ENCODE peak calls at places on chromosomes 5 and 9, in ten cellular contexts. P, X, V, I, L, S, D, C, J and N are unnamed samples.

GRCh38 chr5:172743112-172743959 is 27.7 kb downstream of the DUSP1 start:
- DNase-seq in P (no peak), X (no peak), V (no peak), I (no peak), L (no peak), S (no peak), D (no peak), C (no peak), J (no peak), N (no peak)

GRCh38 chr5:154005648-154006047 is 33.1 kb downstream of the FAM114A2 start:
- DNase-seq in P (no peak), X (no peak), V (no peak), I (no peak), L (no peak), S (no peak), D (no peak), C (no peak), J (no peak), N (no peak)

GRCh38 chr5:167294861-167295685 is 996.4 kb upstream of the WWC1 start:
- DNase-seq in P (no peak), X (no peak), V (no peak), I (peak; percentile 92), L (no peak), S (no peak), D (no peak), C (peak; percentile 57), J (peak; percentile 91), N (no peak)

GRCh38 chr9:89738137-89738932 is 133.5 kb downstream of the GADD45G start:
- DNase-seq in P (no peak), X (no peak), V (no peak), I (no peak), L (peak; percentile 51), S (no peak), D (no peak), C (no peak), J (no peak), N (no peak)

GRCh38 chr5:110297152-110297670 is 429.3 kb downstream of the TMEM232 start:
- DNase-seq in P (no peak), X (no peak), V (no peak), I (no peak), L (no peak), S (no peak), D (no peak), C (no peak), J (no peak), N (no peak)

GRCh38 chr5:136067422-136067821 is 38.6 kb downstream of the TGFBI start:
- DNase-seq in P (no peak), X (no peak), V (no peak), I (no peak), L (no peak), S (no peak), D (no peak), C (no peak), J (no peak), N (no peak)

GRCh38 chr5:75601567-75601966 is 9.7 kb upstream of the ANKDD1B start:
- DNase-seq in P (no peak), X (no peak), V (no peak), I (no peak), L (no peak), S (no peak), D (no peak), C (no peak), J (no peak), N (no peak)

GRCh38 chr5:105806601-105807000 is 1864.1 kb downstream of the EFNA5 start:
- DNase-seq in P (no peak), X (no peak), V (no peak), I (peak; percentile 3), L (no peak), S (no peak), D (no peak), C (no peak), J (no peak), N (no peak)

GRCh38 chr5:39992617-39993203 is 567.9 kb upstream of the DAB2 start:
- DNase-seq in P (no peak), X (no peak), V (no peak), I (no peak), L (no peak), S (no peak), D (no peak), C (peak; percentile 41), J (peak; percentile 14), N (no peak)

GRCh38 chr5:177455036-177455660 is 8.5 kb downstream of the PRR7 start:
- DNase-seq in P (peak; percentile 93), X (peak; percentile 78), V (no peak), I (peak; percentile 49), L (peak; percentile 95), S (peak; percentile 84), D (peak; percentile 93), C (peak; percentile 82), J (peak; percentile 49), N (peak; percentile 80)

GRCh38 chr9:136418182-136419091 is 8.0 kb downstream of the PMPCA start:
- DNase-seq in P (no peak), X (no peak), V (no peak), I (no peak), L (no peak), S (no peak), D (peak; percentile 17), C (no peak), J (no peak), N (no peak)

GRCh38 chr9:110641350-110641749 is 27.2 kb upstream of the MUSK start:
- DNase-seq in P (no peak), X (no peak), V (no peak), I (peak; percentile 36), L (no peak), S (no peak), D (no peak), C (peak; percentile 89), J (peak; percentile 50), N (no peak)

GRCh38 chr9:110640736-110641135 is 27.9 kb upstream of the MUSK start:
- DNase-seq in P (no peak), X (no peak), V (no peak), I (peak; percentile 40), L (no peak), S (no peak), D (no peak), C (peak; percentile 58), J (no peak), N (no peak)

GRCh38 chr9:110635589-110635988 is 33.0 kb upstream of the MUSK start:
- DNase-seq in P (no peak), X (no peak), V (no peak), I (no peak), L (no peak), S (no peak), D (no peak), C (no peak), J (no peak), N (no peak)

GRCh38 chr9:110638381-110638954 is 30.1 kb upstream of the MUSK start:
- DNase-seq in P (no peak), X (no peak), V (no peak), I (no peak), L (no peak), S (no peak), D (no peak), C (peak; percentile 64), J (peak; percentile 70), N (no peak)
- TF ChIP-seq CTCF in P (peak; percentile 49), X (no peak), V (no peak), I (peak; percentile 21), L (peak; percentile 28), S (peak; percentile 68), D (peak; percentile 12), C (peak; percentile 59), J (peak; percentile 43), N (peak; percentile 56)

DNA sequence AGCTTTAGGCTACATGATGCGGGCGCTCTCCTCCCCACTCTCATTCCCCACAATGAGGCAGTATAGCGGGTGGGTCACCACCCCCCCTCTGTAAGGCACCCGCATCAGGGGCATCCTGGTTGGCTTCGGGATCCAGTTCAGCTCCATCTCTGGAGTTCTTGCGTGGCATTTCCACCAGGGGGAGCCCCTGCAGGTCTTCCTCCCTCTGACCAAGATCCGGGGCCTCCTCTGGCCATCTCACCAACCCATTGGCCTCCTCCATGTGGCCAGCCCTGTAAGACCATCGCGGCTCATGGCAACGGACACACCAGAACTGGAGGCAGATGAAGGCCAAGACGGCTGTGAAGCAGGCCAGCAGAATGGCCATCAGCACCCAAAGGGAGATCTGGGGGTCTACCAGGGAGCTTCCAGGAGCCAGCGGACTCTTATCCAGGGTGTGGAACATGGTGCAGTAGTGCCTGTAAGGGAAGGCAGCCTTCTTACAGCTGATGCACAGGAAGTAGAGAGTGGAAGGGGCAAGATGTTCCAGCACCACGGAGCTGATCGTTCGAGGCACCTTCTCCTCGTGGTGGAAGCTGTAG is 77.0 kb downstream of the CYFIP2 start:
- DNase-seq in P (no peak), X (no peak), V (no peak), I (no peak), L (no peak), S (peak; percentile 32), D (peak; percentile 21), C (peak; percentile 70), J (peak; percentile 44), N (no peak)
- TF ChIP-seq CTCF in P (peak; percentile 50), X (no peak), V (no peak), I (peak; percentile 37), L (peak; percentile 22), S (peak; percentile 60), D (no peak), C (peak; percentile 91), J (peak; percentile 63), N (peak; percentile 44)

DNA sequence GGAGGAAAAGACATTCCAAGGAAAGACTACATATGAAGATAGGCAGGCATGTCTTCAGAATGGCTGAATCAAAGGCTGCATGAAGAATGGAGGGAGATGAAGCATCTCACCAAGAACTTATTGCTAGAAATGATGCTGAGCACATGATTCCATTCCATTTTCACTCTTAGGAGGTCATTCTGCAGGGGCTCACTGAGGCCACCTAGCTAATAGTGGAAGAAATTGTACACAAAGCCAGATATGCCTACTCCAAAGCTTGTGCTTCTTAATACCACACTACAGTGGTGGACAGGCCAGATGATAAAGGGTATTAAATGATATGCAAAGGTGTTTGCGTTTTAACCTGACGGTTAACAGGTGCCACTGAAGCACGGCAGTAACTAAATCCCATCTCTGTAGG is 14.7 kb downstream of the NDUFA8 start:
- DNase-seq in P (no peak), X (no peak), V (no peak), I (no peak), L (no peak), S (no peak), D (no peak), C (peak; percentile 15), J (no peak), N (no peak)
- TF ChIP-seq CTCF in P (peak; percentile 39), X (peak; percentile 7), V (no peak), I (peak; percentile 26), L (peak; percentile 32), S (no peak), D (no peak), C (peak; percentile 59), J (peak; percentile 47), N (peak; percentile 51)

DNA sequence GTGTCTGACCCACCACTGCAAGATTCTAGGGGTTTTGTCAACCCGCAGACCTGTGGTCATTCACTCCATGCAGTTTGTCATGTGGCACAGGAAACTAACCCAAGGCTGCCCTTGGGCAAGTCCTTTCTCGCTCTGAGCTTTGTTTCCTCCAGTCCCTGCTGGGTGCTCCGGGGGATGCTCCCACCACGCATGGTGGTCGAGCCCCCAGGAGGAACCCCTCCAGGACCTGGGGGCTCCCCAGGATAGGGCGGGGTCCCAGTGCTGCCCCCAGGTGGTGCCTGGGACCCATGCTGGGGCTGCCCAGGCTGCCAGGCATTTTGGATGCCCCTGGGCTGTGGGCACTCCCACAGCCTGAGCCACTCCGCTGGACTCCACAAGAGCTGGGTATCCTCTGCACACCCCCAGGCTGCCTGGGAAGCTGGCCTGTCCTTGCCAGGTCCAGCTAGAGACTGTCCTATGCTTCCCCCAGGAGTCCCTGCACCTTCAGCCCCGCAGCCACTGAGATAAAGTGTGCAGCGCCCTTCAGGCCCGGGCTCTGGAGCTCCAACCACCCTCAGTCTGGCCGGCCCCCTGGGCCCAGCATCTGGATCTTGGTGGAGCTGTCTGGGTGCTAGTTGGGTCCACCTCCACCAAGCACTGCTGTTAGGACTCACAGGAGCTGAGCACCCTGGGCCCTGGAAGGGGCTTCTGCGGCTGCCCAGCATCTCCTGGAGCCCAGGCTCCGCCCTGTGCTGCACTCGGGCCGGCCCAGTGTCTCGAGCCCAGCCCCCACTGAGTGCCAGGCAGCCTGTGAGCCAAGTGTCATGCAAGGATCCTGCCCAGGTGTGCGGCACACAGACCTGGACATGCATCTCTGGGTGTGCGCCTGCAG is 104.3 kb downstream of the PHF2 start:
- DNase-seq in P (peak; percentile 62), X (peak; percentile 3), V (peak; percentile 6), I (no peak), L (peak; percentile 68), S (peak; percentile 1), D (no peak), C (no peak), J (no peak), N (peak; percentile 13)
- TF ChIP-seq CTCF in P (peak; percentile 12), X (no peak), V (no peak), I (no peak), L (no peak), S (no peak), D (no peak), C (peak; percentile 14), J (no peak), N (no peak)